ENCODE peak calls at places on chromosomes 13 and 19, in five cellular contexts. V, K, F, A and M are unnamed samples. For H3K36me3, the result is how much of the 10 kb centered on the place peaks cover.

GRCh38 chr13:99342723-99343315 is 35.6 kb upstream of the GPR183 start:
- DNase-seq in V (no peak), K (no peak), F (no peak), A (no peak), M (no peak)

GRCh38 chr19:7831452-7831851 is 1.4 kb downstream of the EVI5L start:
- DNase-seq in V (no peak), K (peak), F (peak), A (no peak), M (peak)

GRCh38 chr13:29676535-29676934 is 81.0 kb upstream of the SLC7A1 start:
- DNase-seq in V (no peak), K (no peak), F (no peak), A (no peak), M (no peak)

GRCh38 chr13:30551194-30551593 is 66.5 kb upstream of the USPL1 start:
- DNase-seq in V (no peak), K (peak), F (peak), A (no peak), M (no peak)

GRCh38 chr13:61275740-61276139 is 139.9 kb downstream of the PCDH20 start:
- DNase-seq in V (no peak), K (no peak), F (no peak), A (no peak), M (no peak)

GRCh38 chr19:30696514-30696913 is 324.3 kb downstream of the ZNF536 start:
- DNase-seq in V (no peak), K (peak), F (no peak), A (no peak), M (no peak)

GRCh38 chr13:110419391-110419791 is 112.3 kb downstream of the COL4A2 start:
- DNase-seq in V (no peak), K (no peak), F (peak), A (no peak), M (no peak)

GRCh38 chr13:71240906-71241305 is 626.1 kb downstream of the DACH1 start:
- DNase-seq in V (no peak), K (peak), F (no peak), A (no peak), M (no peak)

GRCh38 chr13:19952850-19953249 is 5.7 kb upstream of the ZMYM2 start:
- DNase-seq in V (no peak), K (no peak), F (no peak), A (no peak), M (no peak)

GRCh38 chr19:650121-650520 is 10.4 kb downstream of the FGF22 start:
- DNase-seq in V (no peak), K (no peak), F (no peak), A (no peak), M (no peak)

GRCh38 chr19:41951686-41952172 is 7.4 kb downstream of the RABAC1 start:
- DNase-seq in V (peak), K (peak), F (peak), A (peak), M (peak)

GRCh38 chr19:6543866-6544347 is 13.1 kb downstream of the TNFSF9 start:
- DNase-seq in V (no peak), K (no peak), F (no peak), A (no peak), M (no peak)

GRCh38 chr13:26019241-26019640 is 32.6 kb downstream of the SHISA2 start:
- DNase-seq in V (no peak), K (no peak), F (no peak), A (no peak), M (no peak)

GRCh38 chr13:26017932-26018690 is 33.7 kb downstream of the SHISA2 start:
- DNase-seq in V (no peak), K (no peak), F (no peak), A (no peak), M (no peak)

GRCh38 chr13:26015276-26015934 is 36.4 kb downstream of the SHISA2 start:
- DNase-seq in V (no peak), K (no peak), F (no peak), A (no peak), M (no peak)

GRCh38 chr13:26019881-26020535 is 31.8 kb downstream of the SHISA2 start:
- DNase-seq in V (no peak), K (no peak), F (no peak), A (no peak), M (no peak)

DNA sequence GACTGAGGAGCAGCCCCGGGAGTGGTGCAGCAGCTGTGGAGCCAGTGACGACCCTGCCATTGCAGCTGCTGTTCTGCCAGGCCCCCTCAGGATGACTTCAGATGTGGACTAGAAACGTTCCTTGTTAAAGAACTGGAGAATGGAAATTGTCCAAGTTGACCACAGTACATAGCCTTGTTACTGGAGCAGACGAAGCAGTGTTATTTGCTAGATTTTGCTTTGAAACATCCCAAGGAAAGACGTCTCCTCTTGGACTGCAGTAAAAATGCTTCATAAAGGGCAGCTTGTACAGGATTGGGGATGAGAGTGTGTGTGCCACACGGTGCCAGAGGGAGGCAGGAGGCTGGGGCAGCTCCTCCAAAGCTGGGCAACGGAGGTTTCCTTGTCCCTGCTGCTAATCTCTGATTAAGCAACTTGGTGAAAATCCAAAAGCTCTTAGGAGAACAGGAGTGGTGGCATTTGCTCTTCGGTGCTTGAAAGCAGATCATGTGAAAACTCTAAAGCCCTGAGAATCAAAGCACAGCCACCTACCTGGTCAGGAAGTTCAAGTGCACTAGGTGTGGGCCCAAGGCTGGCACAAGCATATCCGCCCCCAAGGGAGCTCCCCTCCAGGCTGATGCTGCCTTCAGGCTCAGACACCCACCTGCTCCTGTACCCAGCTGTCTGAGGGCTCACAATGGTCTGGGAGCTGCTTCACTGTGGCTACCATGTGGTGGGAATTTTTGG is 34.5 kb downstream of the SHISA2 start:
- DNase-seq in V (no peak), K (no peak), F (no peak), A (no peak), M (no peak)
- H3K27ac ChIP-seq in V (no peak), K (no peak), F (no peak), A (no peak), M (no peak)

DNA sequence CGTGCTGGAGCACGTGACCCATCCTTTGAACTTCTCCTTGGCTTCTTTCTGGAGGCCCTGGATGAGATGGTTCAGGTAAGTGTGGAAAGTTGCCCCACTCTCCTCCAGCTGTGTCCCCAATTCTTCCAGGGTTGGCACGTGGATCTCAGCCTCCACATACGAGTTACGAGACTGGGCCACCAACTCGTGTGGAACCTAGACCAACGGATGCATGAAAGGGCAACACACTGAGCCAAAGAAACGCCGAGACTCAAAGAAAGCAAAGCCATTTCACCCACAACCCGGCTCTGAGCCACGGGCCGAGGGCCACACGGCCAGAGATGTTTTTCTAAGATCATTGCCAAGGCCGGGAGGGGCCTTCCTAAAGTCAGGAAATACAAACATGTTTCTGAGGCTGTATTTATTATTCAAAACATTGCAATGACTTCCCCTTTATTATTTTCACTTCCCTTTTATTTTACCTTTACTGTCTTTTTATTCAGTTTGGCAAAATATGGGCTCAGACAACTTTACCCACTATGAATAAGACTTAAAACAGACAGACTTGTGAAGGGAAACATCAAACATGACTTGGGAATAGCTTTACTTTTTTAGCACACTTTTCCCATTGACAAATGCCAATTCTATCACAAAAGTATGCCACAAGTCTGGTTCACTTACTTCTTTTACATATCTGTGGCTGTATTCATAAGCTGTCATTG is 94.6 kb downstream of the KL start:
- DNase-seq in V (no peak), K (no peak), F (no peak), A (peak), M (no peak)
- H3K36me3 ChIP-seq in V (under half), K (under half), F (under half), A (half or more), M (under half)

DNA sequence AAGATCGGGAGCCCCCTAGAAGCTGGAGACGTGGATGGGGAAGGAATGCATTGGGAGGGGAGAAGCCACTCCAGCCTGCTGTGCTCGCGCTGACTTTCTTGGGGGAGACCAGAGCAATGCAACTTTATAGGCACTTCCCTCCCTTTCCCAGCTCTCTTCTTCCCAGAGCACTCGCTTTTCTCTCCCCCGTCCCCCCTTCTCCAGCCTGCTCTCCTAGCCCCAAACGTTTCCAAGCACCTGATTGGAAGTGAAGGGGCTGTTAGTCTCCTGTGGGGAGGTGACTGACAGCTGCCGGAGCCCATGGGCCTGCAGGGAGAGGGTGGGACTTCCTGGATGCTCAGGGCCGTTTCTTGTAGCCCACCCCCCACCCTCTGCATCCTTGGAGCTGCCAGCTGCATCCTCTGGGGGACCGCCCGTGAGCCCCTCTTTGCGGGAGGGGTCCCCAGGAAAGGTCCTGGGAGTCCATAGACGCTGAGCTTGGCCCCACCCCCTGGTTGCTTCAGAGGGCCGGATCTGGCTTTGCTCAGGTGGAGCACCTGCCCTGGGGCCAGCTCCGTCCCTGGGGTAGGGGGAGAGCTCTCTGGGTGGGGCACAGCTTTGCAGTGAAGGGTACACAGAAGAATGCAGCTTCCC is 2.5 kb downstream of the HDGFL2 start:
- DNase-seq in V (no peak), K (peak), F (no peak), A (no peak), M (no peak)
- TF ChIP-seq POLR2AphosphoS5 in V (no peak), K (peak), F (no peak), A (no peak), M (no peak)

DNA sequence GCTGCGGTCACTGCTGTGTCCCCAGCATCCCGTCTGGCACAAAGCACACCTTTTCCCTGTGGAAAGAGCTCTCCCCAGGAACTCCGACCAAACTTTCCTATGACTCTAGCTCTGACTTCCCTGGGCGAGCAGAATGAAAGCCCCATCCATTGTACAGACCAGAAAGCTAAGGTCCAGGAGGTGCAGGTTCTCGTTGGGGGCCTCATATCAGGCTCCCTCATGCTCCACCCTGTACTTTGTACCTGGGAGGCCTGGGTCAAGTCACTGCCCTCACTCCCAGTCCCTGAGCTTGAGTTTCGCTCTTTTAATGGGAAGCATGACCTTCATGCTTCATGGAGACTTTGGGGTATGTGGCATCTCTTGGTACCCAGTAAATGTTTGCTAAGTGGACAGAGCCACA is 18.4 kb downstream of the CYTH2 start:
- DNase-seq in V (no peak), K (no peak), F (peak), A (no peak), M (no peak)
- H3K27ac ChIP-seq in V (no peak), K (no peak), F (no peak), A (peak), M (no peak)

GRCh38 chr19:12954150-12954962 is 2.7 kb downstream of the GADD45GIP1 start:
- DNase-seq in V (no peak), K (no peak), F (no peak), A (no peak), M (no peak)
- H3K36me3 ChIP-seq in V (under half), K (under half), F (under half), A (half or more), M (under half)

GRCh38 chr19:11580665-11581418 is 3.4 kb upstream of the ACP5 start:
- DNase-seq in V (no peak), K (no peak), F (no peak), A (no peak), M (no peak)
- TF ChIP-seq POLR2AphosphoS5 in V (no peak), K (no peak), F (no peak), A (no peak), M (no peak)

DNA sequence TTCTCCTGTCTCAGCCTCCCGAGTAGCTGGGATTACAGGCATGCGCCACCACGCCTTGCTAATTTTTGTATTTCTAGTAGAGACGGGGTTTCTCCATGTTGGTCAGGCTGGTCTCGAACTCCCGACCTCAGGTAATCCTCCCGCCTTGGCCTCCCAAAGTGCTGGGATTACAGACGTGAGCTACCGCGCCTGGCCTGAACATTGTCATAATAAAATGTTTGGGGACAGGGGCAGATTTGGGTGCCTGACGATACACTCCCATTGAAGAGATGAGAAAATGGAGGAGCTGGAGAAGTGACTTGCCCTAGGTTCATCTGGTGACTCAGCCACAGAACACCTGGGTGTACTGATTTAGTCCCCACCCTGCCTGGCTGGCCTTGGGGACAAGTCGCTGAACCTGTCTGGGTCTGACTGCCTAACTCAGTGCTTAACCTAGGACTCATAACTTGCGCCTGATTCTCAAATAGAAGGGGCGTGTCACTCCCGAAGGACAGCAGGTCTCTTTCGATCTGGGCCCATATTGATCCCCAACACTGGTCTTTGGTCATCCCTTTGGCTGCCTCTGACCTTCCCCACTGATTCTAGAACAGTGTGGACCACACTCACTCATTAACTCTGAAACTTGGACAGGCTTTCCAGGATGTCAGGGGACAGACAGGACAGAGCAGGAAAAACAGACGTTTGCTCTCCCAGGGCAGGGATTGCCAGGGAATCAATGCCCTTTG is 7.6 kb upstream of the BICRA start:
- DNase-seq in V (no peak), K (no peak), F (peak), A (no peak), M (peak)
- H3K27ac ChIP-seq in V (peak), K (peak), F (peak), A (peak), M (peak)